ENCODE peak calls at places on chromosomes 4 and X, in ten cellular contexts. V is RWPE2, W is small intestine, X is neural progenitor cell, C is upper lobe of left lung, Z is body of pancreas, S is MM.1S, T is fibroblast of lung, O is OCI-LY7, Y is Karpas-422. E is an unnamed sample. For H3K4me1 and H3K36me3, the result is how much of the 10 kb centered on the place peaks cover.

GRCh38 chr4:8323947-8324555 is 54.5 kb downstream of the HTRA3 start:
- DNase-seq in T (peak), V (peak), O (no peak), Z (no peak), C (no peak), S (no peak), W (no peak), X (no peak), Y (no peak), E (no peak)

GRCh38 chr4:121728798-121729226 is 32.0 kb upstream of the ANXA5 start:
- DNase-seq in W (no peak), Z (no peak), Y (no peak), O (no peak), S (no peak), V (no peak), C (no peak), X (no peak), T (peak), E (no peak)

GRCh38 chr4:45453258-45453841 is 670.5 kb downstream of the GABRG1 start:
- DNase-seq in T (peak), Z (no peak), C (no peak), S (peak), W (peak), Y (peak), X (peak), O (peak), V (no peak), E (no peak)

GRCh38 chr4:112557676-112558411 is 41.9 kb upstream of the NEUROG2 start:
- DNase-seq in S (no peak), X (no peak), W (no peak), Z (no peak), T (peak), V (no peak), O (no peak), Y (no peak), C (no peak), E (no peak)

GRCh38 chrX:133709486-133709885 is 275.9 kb downstream of the GPC3 start:
- DNase-seq in S (no peak), Y (no peak), Z (no peak), O (no peak), W (peak), T (no peak), X (no peak), C (no peak), V (no peak), E (no peak)

GRCh38 chrX:40097492-40098263 is at the start of gene BCOR:
- DNase-seq in Y (peak), T (peak), C (peak), S (peak), X (peak), V (no peak), Z (peak), W (peak), O (peak), E (peak)

GRCh38 chr4:149050840-149051239 is 608.6 kb upstream of the NR3C2 start:
- DNase-seq in W (no peak), S (no peak), X (no peak), C (no peak), V (no peak), O (no peak), Z (no peak), T (no peak), Y (no peak), E (no peak)

GRCh38 chrX:45852884-45853283 is 652.2 kb upstream of the DIPK2B start:
- DNase-seq in W (no peak), S (no peak), T (peak), C (no peak), Y (no peak), V (no peak), Z (no peak), X (no peak), O (no peak), E (no peak)

GRCh38 chr4:55553442-55553841 is 6.7 kb upstream of the CLOCK start:
- DNase-seq in Y (peak), S (no peak), W (peak), T (peak), V (no peak), O (peak), X (no peak), Z (peak), C (peak), E (peak)

GRCh38 chr4:150501019-150501727 is 80.8 kb upstream of the MAB21L2 start:
- DNase-seq in Z (no peak), T (peak), W (no peak), C (no peak), O (no peak), V (no peak), X (no peak), S (no peak), Y (no peak), E (no peak)

GRCh38 chr4:184310171-184310567 is 92.5 kb upstream of the ENPP6 start:
- DNase-seq in O (peak), Y (peak), W (peak), T (no peak), X (no peak), Z (peak), C (peak), S (no peak), V (no peak), E (no peak)

GRCh38 chrX:46180258-46180687 is 364.9 kb downstream of the ZNF674 start:
- DNase-seq in V (no peak), W (peak), C (no peak), S (peak), T (peak), Z (no peak), Y (peak), O (no peak), X (peak), E (no peak)

GRCh38 chr4:147847947-147848590 is 116.2 kb downstream of the ARHGAP10 start:
- DNase-seq in X (no peak), Y (no peak), W (no peak), O (no peak), Z (no peak), V (no peak), S (no peak), C (no peak), T (no peak), E (no peak)

GRCh38 chr4:147848634-147849033 is 116.7 kb downstream of the ARHGAP10 start:
- DNase-seq in Z (no peak), C (no peak), S (no peak), Y (no peak), T (no peak), V (no peak), O (no peak), W (no peak), X (no peak), E (no peak)

GRCh38 chr4:147854154-147854553 is 122.3 kb downstream of the ARHGAP10 start:
- DNase-seq in C (no peak), V (no peak), Z (no peak), O (no peak), T (no peak), W (no peak), Y (no peak), S (no peak), X (no peak), E (no peak)

GRCh38 chr4:147853706-147854105 is 121.8 kb downstream of the ARHGAP10 start:
- DNase-seq in W (no peak), O (no peak), V (no peak), X (no peak), C (no peak), T (no peak), Y (no peak), Z (no peak), S (no peak), E (no peak)

DNA sequence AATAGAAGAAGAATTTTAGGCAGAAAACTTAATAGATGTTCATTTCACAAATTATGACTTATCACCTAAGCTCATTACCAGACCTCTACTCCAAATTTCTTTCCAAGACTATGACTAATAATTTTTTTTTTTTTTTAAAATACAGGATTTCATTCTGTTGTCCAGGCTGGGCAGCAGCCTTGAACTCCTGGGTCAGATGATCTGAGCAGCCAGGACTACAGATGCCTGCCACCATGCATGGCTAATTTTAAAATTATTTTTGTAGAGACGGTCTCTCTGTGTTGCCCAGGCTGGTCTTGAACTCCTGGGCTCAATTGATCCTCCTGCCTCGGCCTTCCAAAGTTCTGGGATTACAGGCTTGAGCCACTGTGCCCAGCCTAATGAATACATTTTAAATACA is 119.2 kb downstream of the ARHGAP10 start:
- DNase-seq in W (no peak), V (no peak), C (no peak), O (no peak), T (no peak), Y (no peak), Z (no peak), X (no peak), S (no peak), E (no peak)
- H3K4me1 ChIP-seq in W (under half), V (under half), C (under half), O (under half), T (under half), Y (under half), Z (under half), X (under half), S (under half), E (under half)

GRCh38 chr4:94285666-94286065 is 57.0 kb downstream of the HPGDS start:
- DNase-seq in V (no peak), X (no peak), C (no peak), Z (peak), Y (no peak), O (no peak), T (no peak), W (peak), S (peak), E (no peak)

GRCh38 chr4:94290245-94290644 is 52.4 kb downstream of the HPGDS start:
- DNase-seq in Z (no peak), C (no peak), T (no peak), Y (peak), X (no peak), S (no peak), W (no peak), O (no peak), V (no peak), E (no peak)

DNA sequence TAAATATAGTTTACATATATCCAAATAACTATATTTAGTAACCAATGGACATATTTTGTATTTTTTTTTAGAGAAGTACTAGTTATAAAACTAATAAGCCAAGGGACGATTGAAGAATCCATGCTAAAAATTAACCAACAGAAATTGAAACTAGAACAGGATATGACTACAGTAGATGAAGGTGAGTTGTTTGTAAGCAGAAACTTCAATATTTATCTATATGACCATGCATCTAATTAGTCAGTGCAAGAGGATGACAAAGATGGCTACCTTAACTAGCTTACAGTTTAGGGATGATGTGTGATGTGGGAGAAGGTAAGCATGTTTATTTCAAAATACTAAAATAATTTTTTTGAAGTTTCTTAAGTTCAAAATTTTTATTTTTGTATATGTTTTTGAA is 57.7 kb downstream of the HPGDS start:
- DNase-seq in T (no peak), W (no peak), O (no peak), C (no peak), V (no peak), X (no peak), S (peak), Y (no peak), Z (no peak), E (no peak)
- H3K36me3 ChIP-seq in T (under half), W (under half), O (half or more), C (under half), V (half or more), X (half or more), S (under half), Y (half or more), Z (under half), E (under half)

DNA sequence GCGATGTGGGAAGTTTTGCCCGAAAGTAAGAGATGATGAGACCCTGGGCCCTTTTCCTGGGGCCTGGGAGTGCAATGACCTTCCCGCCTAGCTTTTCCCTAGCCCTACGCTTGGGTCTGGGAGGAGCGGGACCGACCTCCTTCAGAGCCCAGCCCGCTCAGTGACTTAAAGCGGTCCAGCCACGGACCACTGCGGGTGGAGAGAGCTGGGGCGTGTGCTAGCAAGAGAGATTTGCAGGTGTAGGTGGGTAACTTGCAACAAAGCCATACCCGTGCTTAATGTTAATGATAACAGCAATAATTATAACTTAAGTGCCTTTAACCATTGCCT is 503 bp upstream of the PDE5A start:
- DNase-seq in T (no peak), V (no peak), Y (no peak), W (no peak), Z (no peak), X (no peak), S (no peak), C (no peak), O (no peak), E (no peak)
- H3K4me1 ChIP-seq in T (under half), V (under half), Y (under half), W (under half), Z (under half), X (under half), S (under half), C (under half), O (under half), E (under half)

GRCh38 chrX:12704706-12705105 is 86.5 kb upstream of the PRPS2 start:
- DNase-seq in C (no peak), V (no peak), X (no peak), S (no peak), T (no peak), W (no peak), O (no peak), Y (no peak), Z (no peak), E (no peak)
- H3K36me3 ChIP-seq in C (under half), V (under half), X (under half), S (under half), T (under half), W (under half), O (under half), Y (under half), Z (under half), E (under half)

DNA sequence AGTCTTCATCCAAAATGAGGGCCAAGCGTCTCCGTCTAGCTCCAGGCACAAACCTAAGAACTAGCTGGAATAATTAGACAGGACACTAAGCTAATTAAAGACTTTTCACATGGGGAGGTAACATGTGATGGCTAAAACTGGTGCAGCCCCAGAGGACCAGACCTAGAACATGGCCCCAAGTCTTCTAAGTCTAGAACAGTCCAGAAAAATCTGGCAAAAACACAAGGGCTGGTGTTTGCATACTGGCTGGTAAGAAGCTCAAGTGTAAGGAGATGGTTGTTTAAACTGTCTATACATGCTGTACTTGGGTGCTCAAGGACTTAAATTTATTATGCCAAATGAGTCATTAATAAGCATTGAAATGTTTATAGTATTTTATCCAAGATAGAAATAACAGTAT is 10.0 kb downstream of the SH3KBP1 start:
- DNase-seq in O (no peak), C (no peak), V (no peak), Y (peak), X (no peak), W (no peak), Z (no peak), T (no peak), S (no peak), E (no peak)
- H3K4me1 ChIP-seq in O (under half), C (under half), V (under half), Y (half or more), X (under half), W (under half), Z (under half), T (under half), S (under half), E (under half)

GRCh38 chr4:99079625-99080295 is 8.8 kb downstream of the ADH5 start:
- DNase-seq in Y (no peak), W (no peak), V (no peak), C (no peak), S (no peak), X (no peak), T (no peak), O (no peak), Z (no peak), E (no peak)
- H3K36me3 ChIP-seq in Y (half or more), W (under half), V (half or more), C (half or more), S (under half), X (half or more), T (under half), O (half or more), Z (under half), E (under half)

DNA sequence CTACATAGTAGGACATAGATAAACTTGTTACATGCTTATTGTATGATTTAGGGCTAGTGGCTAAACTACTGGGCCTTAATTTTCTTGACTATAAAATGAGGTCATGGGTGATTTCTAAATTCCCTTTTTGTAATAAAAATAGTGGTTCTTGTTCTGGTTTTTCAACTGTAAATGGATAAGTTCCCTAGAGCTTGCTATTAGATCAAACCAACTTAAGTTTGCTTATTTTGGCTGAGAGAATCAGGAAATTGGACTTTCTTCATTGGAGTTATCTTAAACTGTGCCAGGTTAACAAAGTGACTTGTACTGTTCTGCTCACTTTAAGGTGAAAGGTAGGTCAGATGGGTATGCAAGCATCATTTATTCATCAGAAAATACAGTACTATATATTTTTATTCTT is 78.3 kb downstream of the PDLIM5 start:
- DNase-seq in V (no peak), Y (no peak), T (peak), C (no peak), X (no peak), S (no peak), Z (no peak), W (no peak), O (no peak), E (no peak)
- H3K4me1 ChIP-seq in V (half or more), Y (under half), T (under half), C (under half), X (under half), S (under half), Z (half or more), W (under half), O (under half), E (under half)

GRCh38 chr4:186634591-186635128 is 79.3 kb upstream of the MTNR1A start:
- DNase-seq in Y (no peak), C (no peak), O (no peak), W (no peak), T (no peak), V (no peak), S (no peak), Z (peak), X (no peak), E (no peak)
- H3K36me3 ChIP-seq in Y (under half), C (under half), O (under half), W (under half), T (under half), V (half or more), S (under half), Z (under half), X (under half), E (under half)

GRCh38 chrX:139889760-139890159 is 43.1 kb downstream of the ATP11C start:
- DNase-seq in Y (no peak), C (no peak), O (no peak), W (no peak), S (no peak), X (no peak), Z (no peak), V (no peak), T (peak), E (no peak)
- H3K4me1 ChIP-seq in Y (under half), C (under half), O (under half), W (under half), S (under half), X (under half), Z (under half), V (under half), T (under half), E (under half)